ENCODE peak calls at places on chromosomes 3 and 15, in seven cellular contexts. O is HFFc6, B is fibroblast of the aortic adventitia, I is PC-9, L is IMR-90, A is endothelial cell, D is left lung. F is an unnamed sample.

GRCh38 chr15:91182096-91182495 is 82.0 kb downstream of the SV2B start:
- DNase-seq in A (no peak), B (no peak), O (no peak), I (no peak), D (no peak), L (no peak), F (no peak)

GRCh38 chr3:115292131-115292530 is 145.0 kb upstream of the ZBTB20 start:
- DNase-seq in A (no peak), L (no peak), D (no peak), O (no peak), B (no peak), I (no peak), F (no peak)

GRCh38 chr3:40992023-40992422 is 207.3 kb upstream of the CTNNB1 start:
- DNase-seq in O (no peak), D (no peak), I (no peak), L (no peak), B (no peak), A (no peak), F (no peak)

GRCh38 chr3:27840807-27841594 is 118.9 kb upstream of the EOMES start:
- DNase-seq in B (no peak), A (no peak), O (no peak), I (no peak), L (no peak), D (no peak), F (no peak)

GRCh38 chr3:134327594-134327975 is 46.7 kb downstream of the AMOTL2 start:
- DNase-seq in I (peak; percentile 84), B (peak; percentile 70), A (no peak), D (peak; percentile 29), L (peak; percentile 83), O (peak; percentile 84), F (peak; percentile 61)

GRCh38 chr3:134617608-134618472 is 33.0 kb downstream of the KY start:
- DNase-seq in D (no peak), L (no peak), O (no peak), I (no peak), B (no peak), A (no peak), F (no peak)

GRCh38 chr3:155202626-155203025 is 90.9 kb downstream of the STRIT1 start:
- DNase-seq in L (peak; percentile 54), I (no peak), B (peak; percentile 50), A (no peak), D (no peak), O (peak; percentile 18), F (no peak)

GRCh38 chr15:94526071-94526689 is 294.8 kb downstream of the MCTP2 start:
- DNase-seq in L (no peak), D (no peak), A (peak; percentile 9), O (no peak), B (no peak), I (no peak), F (no peak)

DNA sequence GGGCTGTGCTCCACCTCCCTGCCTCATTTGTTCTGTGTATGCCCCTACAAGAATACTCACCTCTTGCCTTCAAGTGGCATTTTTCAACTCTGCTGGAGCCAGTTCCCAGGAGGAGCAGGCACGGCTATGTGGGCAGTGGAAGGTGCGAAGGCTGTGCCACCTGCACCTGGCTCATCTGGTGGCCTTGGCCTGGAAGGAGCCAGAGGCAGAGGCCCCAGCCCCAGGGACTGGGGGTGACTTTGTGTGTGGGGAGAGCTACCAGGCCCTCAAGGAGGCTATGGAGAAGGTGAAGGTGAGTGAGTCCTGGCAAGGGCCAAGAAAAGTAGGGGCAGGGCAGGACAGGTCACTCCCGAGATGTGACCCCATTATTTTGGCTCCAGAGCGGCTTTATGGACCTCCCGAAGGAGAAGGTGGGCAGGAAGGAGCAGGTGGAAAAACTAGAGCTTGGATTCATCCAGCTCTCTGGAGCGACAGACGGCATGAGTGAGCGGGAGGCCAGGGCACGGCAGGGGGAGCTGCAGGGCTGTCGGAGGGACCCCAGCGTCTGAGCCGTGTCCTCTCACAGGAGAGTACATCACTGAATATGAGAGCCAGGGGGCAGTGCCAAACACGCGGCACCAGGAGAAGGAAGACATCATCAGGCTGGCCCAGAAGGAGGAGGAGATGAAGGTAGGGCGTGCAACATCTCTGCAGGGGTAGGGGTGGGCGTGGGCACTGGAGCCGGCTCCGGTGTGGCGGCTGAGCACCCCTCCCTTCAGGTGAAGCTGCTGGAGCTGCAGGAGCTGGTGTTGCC is 57.3 kb upstream of the UBE2Q2 start:
- DNase-seq in I (no peak), D (no peak), A (peak; percentile 46), B (no peak), L (no peak), O (peak; percentile 6), F (no peak)
- TF ChIP-seq CTCF in I (no peak), D (no peak), A (no peak), B (no peak), L (peak; percentile 16), O (peak; percentile 26), F (no peak)

GRCh38 chr3:16411450-16411849 is 102.0 kb downstream of the RFTN1 start:
- DNase-seq in L (no peak), B (no peak), I (no peak), A (no peak), O (no peak), D (no peak), F (no peak)

GRCh38 chr3:16407365-16407764 is 106.1 kb downstream of the RFTN1 start:
- DNase-seq in D (no peak), B (no peak), L (no peak), A (no peak), O (no peak), I (no peak), F (no peak)

GRCh38 chr3:16409032-16409431 is 104.5 kb downstream of the RFTN1 start:
- DNase-seq in O (no peak), B (no peak), L (no peak), D (no peak), A (no peak), I (no peak), F (no peak)

GRCh38 chr3:16412192-16412808 is 101.2 kb downstream of the RFTN1 start:
- DNase-seq in O (no peak), L (no peak), D (no peak), A (no peak), B (no peak), I (no peak), F (no peak)

GRCh38 chr3:16410659-16411058 is 102.8 kb downstream of the RFTN1 start:
- DNase-seq in O (no peak), L (no peak), B (no peak), I (no peak), D (peak; percentile 51), A (no peak), F (no peak)
- TF ChIP-seq CTCF in O (no peak), L (no peak), B (no peak), I (no peak), D (no peak), A (no peak), F (no peak)

DNA sequence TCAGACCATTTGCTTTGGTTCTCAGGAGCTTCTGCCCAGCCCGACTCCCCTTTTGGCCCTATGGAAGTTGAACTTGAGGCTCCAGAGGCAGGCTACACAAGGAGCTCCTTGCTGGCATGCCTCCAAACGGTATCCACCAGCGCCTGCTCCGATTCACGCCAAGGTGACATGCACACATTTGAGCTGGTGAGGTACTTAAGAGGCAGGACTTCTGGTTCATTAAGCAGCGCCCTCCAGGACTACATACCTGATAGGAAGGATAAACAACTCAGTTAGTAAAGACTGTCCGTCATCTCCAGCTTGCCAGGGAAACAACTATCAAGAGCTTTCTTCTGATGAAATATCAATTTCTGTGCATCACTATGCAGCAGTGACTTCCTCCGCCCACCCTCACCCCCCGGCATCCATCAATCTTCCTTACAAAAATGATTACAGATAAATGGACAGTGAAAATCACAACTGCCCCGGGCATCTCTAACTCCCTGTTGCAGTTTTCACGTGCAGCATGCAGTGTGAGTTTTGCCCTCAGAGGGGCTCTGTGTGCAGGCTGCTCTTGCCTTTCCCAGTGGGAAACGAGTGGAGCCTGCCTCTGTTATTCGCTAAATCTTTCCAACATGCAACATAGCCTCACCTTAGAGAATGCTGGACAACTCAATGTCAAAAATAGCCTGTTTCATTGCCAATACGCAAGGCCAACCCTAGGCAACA is 122.9 kb downstream of the ARRDC4 start:
- DNase-seq in O (no peak), D (no peak), B (no peak), A (no peak), L (no peak), I (no peak), F (no peak)
- TF ChIP-seq CTCF in O (peak; percentile 22), D (no peak), B (peak; percentile 7), A (no peak), L (no peak), I (no peak), F (no peak)

GRCh38 chr3:197749601-197750395 is at the start of gene FYTTD1:
- DNase-seq in A (peak; percentile 77), D (peak; percentile 92), O (peak; percentile 80), B (peak; percentile 80), I (peak; percentile 96), L (peak; percentile 84), F (peak; percentile 87)

GRCh38 chr3:197748597-197749314 is 927 bp upstream of the FYTTD1 start:
- DNase-seq in I (no peak), B (peak; percentile 29), A (no peak), O (peak; percentile 78), L (peak; percentile 43), D (no peak), F (no peak)

GRCh38 chr3:197749315-197749600 is 425 bp upstream of the FYTTD1 start:
- DNase-seq in I (no peak), A (no peak), L (peak; percentile 76), O (peak; percentile 46), D (no peak), B (peak; percentile 55), F (no peak)

GRCh38 chr3:197750863-197751737 is 1.4 kb downstream of the FYTTD1 start:
- DNase-seq in A (peak; percentile 9), B (peak; percentile 62), I (peak; percentile 40), L (peak; percentile 43), D (peak; percentile 41), O (peak; percentile 37), F (peak; percentile 27)

DNA sequence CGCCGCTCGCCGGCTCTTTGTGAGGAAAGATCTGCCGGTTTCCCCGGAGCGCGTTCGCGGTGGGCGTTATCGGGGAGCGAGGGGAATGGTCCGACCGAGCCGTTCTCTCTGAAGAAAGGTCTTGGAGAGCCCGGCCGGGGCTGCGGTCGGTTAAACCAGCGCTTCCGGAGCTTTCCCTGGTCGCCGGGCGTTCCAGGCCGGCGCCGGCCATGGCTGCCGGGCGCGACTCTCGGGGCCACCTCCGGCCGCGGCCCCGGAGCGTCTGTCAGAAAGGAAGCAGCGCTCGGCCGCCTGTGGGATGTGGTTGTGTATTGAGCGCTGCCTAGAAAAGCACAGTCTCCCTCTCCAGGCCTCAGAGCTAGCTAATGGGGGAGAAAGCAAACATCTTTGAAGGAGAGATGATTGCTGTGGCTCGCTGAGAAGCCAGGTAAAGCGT is 731 bp downstream of the FYTTD1 start:
- DNase-seq in B (peak; percentile 65), D (peak; percentile 69), I (peak; percentile 55), L (peak; percentile 69), A (peak; percentile 70), O (peak; percentile 71), F (peak; percentile 54)
- TF ChIP-seq CTCF in B (peak; percentile 39), D (peak; percentile 17), I (no peak), L (no peak), A (no peak), O (no peak), F (no peak)

F was measured in Calu3.